ENCODE peak calls at places on chromosomes 7 and 10, in nine cellular contexts. S is endodermal cell, L is pancreas, V is AG04450, I is GM06990, B is right lobe of liver, C is HFF-Myc, W is fibroblast of lung, J is stomach. H is an unnamed sample.

GRCh38 chr7:27150568-27151340 is 1.6 kb downstream of the HOXA3 start:
- DNase-seq in S (peak), L (peak), V (no peak), I (peak), B (no peak), C (no peak), W (peak), J (peak), H (no peak)

GRCh38 chr10:119205926-119206602 is 1.3 kb upstream of the GRK5 start:
- DNase-seq in S (peak), L (peak), V (no peak), I (no peak), B (peak), C (no peak), W (no peak), J (peak), H (no peak)

GRCh38 chr7:70589010-70589409 is 542.9 kb upstream of the GALNT17 start:
- DNase-seq in S (peak), L (no peak), V (no peak), I (no peak), B (no peak), C (no peak), W (no peak), J (no peak), H (no peak)

GRCh38 chr10:96578633-96579032 is 8.2 kb downstream of the TM9SF3 start:
- DNase-seq in S (no peak), L (no peak), V (no peak), I (no peak), B (no peak), C (no peak), W (no peak), J (peak), H (no peak)

GRCh38 chr10:110872145-110872983 is 636 bp downstream of the PDCD4 start:
- DNase-seq in S (peak), L (peak), V (no peak), I (peak), B (peak), C (no peak), W (peak), J (peak), H (no peak)

GRCh38 chr10:132231656-132232552 is 45.2 kb downstream of the DPYSL4 start:
- DNase-seq in S (no peak), L (peak), V (no peak), I (no peak), B (no peak), C (no peak), W (no peak), J (no peak), H (no peak)

GRCh38 chr7:158035343-158035742 is 552.3 kb downstream of the PTPRN2 start:
- DNase-seq in S (peak), L (peak), V (no peak), I (no peak), B (no peak), C (no peak), W (no peak), J (no peak), H (no peak)

GRCh38 chr10:114822771-114823463 is 1.3 kb downstream of the FHIP2A start:
- DNase-seq in S (no peak), L (no peak), V (no peak), I (no peak), B (no peak), C (no peak), W (peak), J (no peak), H (peak)

GRCh38 chr7:31633894-31634494 is 53.0 kb upstream of the PPP1R17 start:
- DNase-seq in S (peak), L (no peak), V (peak), I (no peak), B (peak), C (peak), W (peak), J (peak), H (peak)

GRCh38 chr7:92854501-92855238 is 18.3 kb upstream of the CDK6 start:
- DNase-seq in S (no peak), L (no peak), V (no peak), I (peak), B (no peak), C (no peak), W (no peak), J (no peak), H (no peak)

GRCh38 chr10:51162002-51162401 is 87.7 kb downstream of the PRKG1 start:
- DNase-seq in S (peak), L (no peak), V (no peak), I (no peak), B (no peak), C (no peak), W (peak), J (no peak), H (no peak)

GRCh38 chr10:96218826-96219225 is 52.5 kb downstream of the BLNK start:
- DNase-seq in S (no peak), L (no peak), V (no peak), I (no peak), B (no peak), C (no peak), W (no peak), J (no peak), H (no peak)

GRCh38 chr7:105932835-105933477 is 30.1 kb upstream of the CDHR3 start:
- DNase-seq in S (peak), L (no peak), V (peak), I (no peak), B (no peak), C (peak), W (peak), J (no peak), H (peak)

DNA sequence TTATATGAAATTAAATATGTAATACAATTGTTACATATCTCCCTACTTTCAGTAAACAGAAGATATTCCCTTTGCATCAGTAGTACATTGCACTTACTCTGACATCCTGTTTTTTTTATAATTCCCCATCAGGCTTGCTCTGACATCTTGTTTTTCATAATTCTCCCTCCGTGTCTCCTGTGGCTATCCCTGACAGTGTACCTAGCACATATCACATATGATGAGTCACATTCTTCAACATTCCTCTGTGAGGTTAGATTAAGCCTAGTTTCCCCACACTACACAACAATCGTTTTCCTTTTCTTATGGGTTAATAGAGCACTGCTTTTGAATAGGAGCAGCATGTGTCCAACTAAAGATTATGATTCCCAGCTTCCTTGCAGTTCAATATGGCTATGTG is 250.6 kb upstream of the NPVF start:
- DNase-seq in S (no peak), L (no peak), V (no peak), I (no peak), B (no peak), C (no peak), W (no peak), J (no peak), H (no peak)
- H3K4me3 ChIP-seq in S (no peak), L (no peak), V (no peak), I (no peak), B (no peak), C (no peak), W (no peak), J (no peak), H (no peak)

GRCh38 chr7:147911224-147911623 is 679.3 kb upstream of the C7orf33 start:
- DNase-seq in S (no peak), L (no peak), V (no peak), I (no peak), B (no peak), C (no peak), W (no peak), J (no peak), H (no peak)

GRCh38 chr7:147913239-147913638 is 677.3 kb upstream of the C7orf33 start:
- DNase-seq in S (no peak), L (no peak), V (no peak), I (no peak), B (no peak), C (no peak), W (no peak), J (no peak), H (no peak)

GRCh38 chr7:147916573-147916972 is 674.0 kb upstream of the C7orf33 start:
- DNase-seq in S (no peak), L (no peak), V (no peak), I (no peak), B (no peak), C (no peak), W (no peak), J (no peak), H (no peak)

DNA sequence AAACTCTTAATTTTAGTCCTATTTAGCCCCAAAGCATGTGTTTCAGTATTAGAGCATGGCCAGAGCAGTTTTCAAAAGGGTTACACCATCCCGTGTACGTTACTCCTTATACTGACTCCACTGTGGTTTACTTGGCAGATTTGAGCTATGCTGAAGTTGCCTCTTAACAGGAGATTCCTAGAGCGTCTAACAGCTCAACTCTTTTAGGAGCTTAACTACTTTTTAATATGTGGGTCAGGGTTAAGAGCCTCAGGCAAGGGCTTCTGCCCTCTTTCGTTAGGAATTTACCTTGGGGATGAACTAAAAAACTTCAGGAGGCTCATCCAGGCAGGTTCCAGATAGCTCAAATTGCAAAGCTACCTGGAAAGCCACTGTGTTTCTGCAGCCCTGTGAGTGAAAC is 674.8 kb upstream of the C7orf33 start:
- DNase-seq in S (no peak), L (no peak), V (no peak), I (no peak), B (no peak), C (no peak), W (no peak), J (no peak), H (no peak)
- TF ChIP-seq CTCF in S (peak), L (no peak), V (no peak), I (no peak), B (no peak), C (no peak), W (no peak), J (no peak), H (no peak)

GRCh38 chr7:43585521-43585920 is 2.6 kb downstream of the STK17A start:
- DNase-seq in S (no peak), L (no peak), V (no peak), I (no peak), B (no peak), C (no peak), W (peak), J (no peak), H (no peak)
- H3K4me3 ChIP-seq in S (no peak), L (peak), V (peak), I (peak), B (no peak), C (peak), W (no peak), J (peak), H (peak)

DNA sequence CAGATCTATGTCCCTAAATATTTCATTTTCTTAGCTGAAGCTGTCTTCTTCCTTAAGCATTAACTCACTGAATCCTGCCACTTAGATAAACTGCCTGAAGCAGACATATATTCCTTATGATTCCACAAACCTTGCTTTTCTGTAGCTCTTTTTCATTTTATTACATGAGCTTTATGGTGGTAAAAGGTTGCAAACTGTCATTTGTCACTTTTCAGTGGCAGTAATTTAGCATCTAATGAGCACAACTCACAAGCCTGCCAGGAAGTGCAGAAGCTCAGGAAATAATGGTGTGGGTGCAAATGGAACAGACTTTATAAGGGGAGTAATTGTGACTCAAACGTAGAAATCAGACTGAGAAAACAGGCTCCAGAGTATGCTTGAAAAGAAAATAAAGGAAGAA is 217.2 kb downstream of the XPNPEP1 start:
- DNase-seq in S (no peak), L (no peak), V (no peak), I (no peak), B (no peak), C (no peak), W (no peak), J (no peak), H (no peak)
- TF ChIP-seq CTCF in S (no peak), L (no peak), V (no peak), I (no peak), B (no peak), C (no peak), W (no peak), J (no peak), H (no peak)

GRCh38 chr7:127755529-127755928 is 103.5 kb downstream of the SND1 start:
- DNase-seq in S (no peak), L (no peak), V (no peak), I (no peak), B (no peak), C (no peak), W (no peak), J (no peak), H (no peak)
- H3K4me3 ChIP-seq in S (no peak), L (no peak), V (no peak), I (no peak), B (no peak), C (no peak), W (no peak), J (no peak), H (no peak)

GRCh38 chr7:72334066-72334465 is 78.1 kb downstream of the CALN1 start:
- DNase-seq in S (no peak), L (no peak), V (no peak), I (no peak), B (no peak), C (no peak), W (no peak), J (no peak), H (no peak)
- TF ChIP-seq CTCF in S (peak), L (no peak), V (no peak), I (peak), B (peak), C (no peak), W (no peak), J (no peak), H (no peak)

GRCh38 chr10:18233775-18234174 is 93.6 kb downstream of the CACNB2 start:
- DNase-seq in S (peak), L (peak), V (no peak), I (no peak), B (peak), C (no peak), W (no peak), J (no peak), H (no peak)
- H3K4me3 ChIP-seq in S (no peak), L (no peak), V (no peak), I (no peak), B (no peak), C (no peak), W (no peak), J (no peak), H (no peak)

DNA sequence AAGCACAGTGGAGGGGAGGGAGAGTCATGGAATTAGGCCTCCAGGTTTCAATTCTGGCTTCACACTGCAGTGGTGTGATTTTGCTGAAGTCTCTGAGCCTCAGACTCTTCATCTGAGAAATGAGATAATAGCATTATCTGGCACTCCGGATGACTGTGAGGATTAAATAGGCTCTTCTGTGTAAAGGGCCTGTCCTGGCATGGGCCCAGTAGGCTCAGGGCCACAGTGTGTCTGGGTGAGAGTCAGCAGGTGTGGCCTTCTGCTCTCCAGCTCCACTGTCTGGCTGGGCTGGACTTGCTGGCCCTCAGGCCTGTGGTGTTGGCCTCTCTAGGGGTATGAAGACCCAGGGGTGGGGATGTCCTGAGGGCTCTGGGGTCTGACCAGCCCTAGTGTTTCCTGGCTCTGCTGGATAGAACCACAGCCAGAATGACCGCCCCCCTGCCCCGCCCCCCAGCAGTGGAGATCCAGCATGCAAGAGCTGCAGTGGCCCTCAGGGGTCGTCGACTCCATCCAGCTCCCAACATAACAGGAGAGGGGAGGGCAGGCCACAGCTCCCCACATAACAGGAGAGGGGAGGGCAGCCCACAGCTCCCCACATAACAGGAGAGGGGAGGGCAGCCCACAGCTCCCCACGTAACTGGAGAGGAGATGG is 178.6 kb downstream of the RPS24 start:
- DNase-seq in S (no peak), L (no peak), V (no peak), I (no peak), B (no peak), C (no peak), W (no peak), J (no peak), H (no peak)
- TF ChIP-seq CTCF in S (no peak), L (no peak), V (no peak), I (no peak), B (no peak), C (no peak), W (no peak), J (no peak), H (no peak)

H was measured in astrocyte of the cerebellum.